ENCODE peak calls at places on chromosomes 12 and 14, in six cellular contexts. N is GM23338, P is stomach, H is SK-N-SH, Z is Panc1, B is spleen. K is an unnamed sample.
A peak's percentile ranks its signal among the peaks of the same experiment; 100 is the strongest.

GRCh38 chr14:99602054-99602787 is 1.8 kb downstream of the CCDC85C start:
- DNase-seq in B (no peak), N (no peak), H (no peak), Z (no peak), P (peak; percentile 38), K (no peak)

GRCh38 chr12:123269395-123269892 is 2.2 kb downstream of the CDK2AP1 start:
- DNase-seq in N (peak; percentile 90), H (peak; percentile 95), Z (no peak), P (peak; percentile 64), B (peak; percentile 87), K (peak; percentile 80)

GRCh38 chr14:101928415-101928841 is 35.9 kb upstream of the DYNC1H1 start:
- DNase-seq in P (no peak), N (no peak), Z (no peak), B (peak; percentile 61), H (peak; percentile 48), K (no peak)

GRCh38 chr12:101823891-101824290 is 6.9 kb downstream of the GNPTAB start:
- DNase-seq in P (peak; percentile 53), H (peak; percentile 71), N (peak; percentile 87), Z (no peak), B (no peak), K (no peak)

GRCh38 chr14:71967709-71968108 is 35.5 kb downstream of the RGS6 start:
- DNase-seq in B (no peak), P (no peak), H (no peak), Z (no peak), N (no peak), K (no peak)

GRCh38 chr14:29166507-29166906 is 399.9 kb downstream of the FOXG1 start:
- DNase-seq in Z (no peak), N (peak; percentile 29), P (no peak), B (no peak), H (no peak), K (no peak)

GRCh38 chr14:99915305-99916090 is 122.3 kb downstream of the EML1 start:
- DNase-seq in P (no peak), N (no peak), Z (no peak), B (no peak), H (no peak), K (no peak)

GRCh38 chr12:133233006-133233405 is 2.7 kb downstream of the ANHX start:
- DNase-seq in H (no peak), N (no peak), Z (no peak), P (no peak), B (no peak), K (no peak)

GRCh38 chr14:35789651-35790050 is 19.4 kb downstream of the RALGAPA1 start:
- DNase-seq in B (no peak), Z (no peak), N (no peak), P (no peak), H (no peak), K (no peak)

GRCh38 chr12:132724506-132725220 is 14.0 kb downstream of the PGAM5 start:
- DNase-seq in P (no peak), H (no peak), N (no peak), Z (no peak), B (no peak), K (no peak)

GRCh38 chr14:98766818-98767217 is 505.2 kb downstream of the BCL11B start:
- DNase-seq in H (no peak), Z (no peak), N (no peak), B (no peak), P (no peak), K (no peak)

GRCh38 chr12:6047249-6048227 is 76.9 kb downstream of the VWF start:
- DNase-seq in B (peak; percentile 11), N (no peak), H (no peak), P (no peak), Z (no peak), K (no peak)

GRCh38 chr12:87082756-87083155 is 826.6 kb upstream of the MGAT4C start:
- DNase-seq in P (no peak), B (no peak), Z (no peak), H (no peak), N (no peak), K (no peak)

GRCh38 chr14:72801381-72801812 is 92.5 kb downstream of the DPF3 start:
- DNase-seq in Z (peak; percentile 43), H (no peak), N (no peak), B (no peak), P (no peak), K (no peak)

GRCh38 chr12:120183211-120183631 is 11.3 kb downstream of the GCN1 start:
- DNase-seq in H (no peak), B (no peak), N (no peak), P (no peak), Z (no peak), K (no peak)

GRCh38 chr12:88579941-88580871 is at the start of gene KITLG:
- DNase-seq in B (peak; percentile 82), Z (no peak), N (peak; percentile 92), H (peak; percentile 83), P (peak; percentile 90), K (peak; percentile 80)
- TF ChIP-seq POLR2AphosphoS5 in B (peak; percentile 76), Z (peak; percentile 51), N (peak; percentile 72), H (peak; percentile 99), P (peak; percentile 94), K (peak; percentile 61)

DNA sequence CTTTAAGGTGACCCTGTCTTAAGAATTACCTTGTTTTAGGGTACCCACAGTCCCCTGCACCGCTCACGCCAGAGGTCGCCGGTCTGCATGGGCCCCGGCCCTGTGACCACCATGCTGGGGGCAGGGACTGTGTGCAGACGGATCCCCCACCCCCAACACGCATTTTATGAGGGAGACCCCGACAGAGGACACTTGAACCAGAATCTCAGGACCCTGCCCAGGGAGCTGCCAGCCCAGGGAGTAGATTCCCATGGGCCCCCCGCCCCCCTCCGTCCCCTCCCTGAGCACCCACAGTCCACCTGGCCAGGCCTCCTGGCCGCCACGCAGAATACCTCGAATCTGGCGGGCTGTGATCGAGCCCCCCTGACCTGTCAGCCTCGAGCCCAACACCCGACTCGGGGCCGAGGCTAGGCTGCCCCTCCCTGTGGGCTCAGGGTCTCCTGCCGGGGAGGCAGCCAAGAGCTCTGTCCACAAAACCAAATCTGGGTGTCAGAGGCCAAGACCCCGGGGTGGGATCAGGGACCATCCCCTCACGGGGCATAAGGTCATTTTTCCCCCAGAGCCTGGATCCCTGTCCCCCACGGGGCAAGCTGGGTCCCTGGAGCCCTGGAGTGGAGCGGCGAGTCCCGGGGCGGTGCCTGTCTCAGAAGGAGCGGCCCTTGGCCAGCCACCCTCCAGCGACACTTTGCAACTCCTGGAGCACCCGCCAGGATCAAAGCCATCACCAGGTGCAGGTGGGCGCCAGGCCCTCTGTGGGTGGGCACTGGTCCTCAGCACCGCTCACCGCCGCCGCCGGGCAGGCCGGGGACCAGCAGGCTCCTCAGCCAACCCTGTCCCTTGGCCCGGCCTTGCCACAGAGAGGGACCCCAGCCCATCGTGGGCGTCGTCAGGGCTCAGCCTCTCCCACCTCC is 155.8 kb upstream of the PKP2 start:
- DNase-seq in H (peak; percentile 12), N (no peak), B (peak; percentile 63), P (no peak), Z (no peak), K (no peak)
- H3K4me1 ChIP-seq in H (no peaks in the 10 kb centered on the region), N (peaks cover 6% of the 10 kb centered on the region), B (no peaks in the 10 kb centered on the region), P (no peaks in the 10 kb centered on the region), Z (no peaks in the 10 kb centered on the region), K (no peaks in the 10 kb centered on the region)

GRCh38 chr14:64289571-64289970 is 4.6 kb downstream of the ESR2 start:
- DNase-seq in Z (no peak), P (no peak), B (no peak), N (no peak), H (no peak), K (no peak)
- TF ChIP-seq POLR2AphosphoS5 in Z (no peak), P (no peak), B (no peak), N (no peak), H (no peak), K (no peak)

DNA sequence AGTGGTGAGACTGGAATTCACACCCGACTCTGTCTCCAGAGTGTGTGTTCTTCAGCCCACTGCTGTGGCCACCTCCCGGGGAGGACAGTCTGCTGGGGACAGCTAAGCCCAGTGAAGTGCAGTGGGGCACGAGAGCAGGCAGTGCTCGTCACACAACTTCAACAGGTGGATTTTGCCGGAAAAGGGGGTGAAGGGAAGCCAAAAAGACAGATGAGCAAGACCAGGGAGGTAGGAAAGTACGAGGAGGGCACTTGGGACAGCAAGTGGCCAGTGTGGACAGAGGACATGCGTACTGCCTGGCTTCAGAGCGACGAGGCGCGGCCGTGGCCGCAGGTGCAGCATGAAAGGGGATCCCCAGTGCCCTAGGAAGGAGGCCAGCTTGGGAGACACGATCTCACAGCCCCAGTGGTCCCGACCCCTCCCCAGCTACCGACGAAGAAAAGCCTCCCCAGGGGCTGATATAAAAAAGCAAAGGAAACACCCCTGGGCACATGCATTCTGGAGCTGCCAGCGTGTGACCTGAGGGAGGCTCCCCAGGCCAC is 96.1 kb downstream of the FBXL14 start:
- DNase-seq in P (no peak), H (no peak), Z (no peak), B (no peak), N (no peak), K (no peak)
- H3K4me1 ChIP-seq in P (peaks cover 9% of the 10 kb centered on the region), H (peaks cover 5% of the 10 kb centered on the region), Z (peaks cover 6% of the 10 kb centered on the region), B (no peaks in the 10 kb centered on the region), N (no peaks in the 10 kb centered on the region), K (no peaks in the 10 kb centered on the region)

DNA sequence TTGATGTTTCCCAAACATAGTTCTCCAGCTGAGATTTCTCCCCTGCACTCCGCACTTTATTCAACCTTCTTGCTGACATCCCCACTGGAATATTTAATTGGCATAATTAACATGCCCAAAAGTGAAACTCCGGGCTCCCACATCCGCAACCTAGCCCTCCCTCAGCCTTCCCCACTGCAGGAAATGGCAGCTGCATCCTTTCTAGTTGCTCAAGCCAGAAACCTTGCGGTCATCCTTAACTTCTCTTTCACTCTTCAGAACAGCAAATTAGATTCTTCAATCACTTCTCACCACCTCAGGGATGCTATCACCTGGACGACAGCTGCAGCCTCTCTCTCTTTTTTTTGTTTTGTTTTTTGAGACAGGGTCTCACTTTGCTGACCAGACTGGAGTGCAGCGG is 15.8 kb downstream of the FIGNL2 start:
- DNase-seq in N (no peak), B (no peak), P (no peak), Z (no peak), H (no peak), K (no peak)
- TF ChIP-seq POLR2AphosphoS5 in N (no peak), B (peak; percentile 71), P (no peak), Z (no peak), H (no peak), K (no peak)

GRCh38 chr14:62885451-62885850 is 159.8 kb downstream of the KCNH5 start:
- DNase-seq in H (no peak), B (no peak), P (no peak), Z (no peak), N (no peak), K (no peak)
- H3K4me1 ChIP-seq in H (peaks cover 6% of the 10 kb centered on the region), B (no peaks in the 10 kb centered on the region), P (no peaks in the 10 kb centered on the region), Z (no peaks in the 10 kb centered on the region), N (peaks cover 11% of the 10 kb centered on the region), K (no peaks in the 10 kb centered on the region)

GRCh38 chr12:32483499-32483898 is 84.1 kb downstream of the FGD4 start:
- DNase-seq in N (no peak), P (no peak), H (no peak), Z (no peak), B (no peak), K (no peak)
- TF ChIP-seq POLR2AphosphoS5 in N (no peak), P (no peak), H (no peak), Z (no peak), B (peak; percentile 79), K (peak; percentile 48)